ENCODE peak calls at places on chromosomes 11 and 22, in four cellular contexts. A is right atrium auricular region, O is tibial nerve, Z is cardiac muscle cell. U is an unnamed sample. For H3K4me1, the result is how much of the 10 kb centered on the place peaks cover.

GRCh38 chr11:2571598-2572281 is 126.9 kb downstream of the KCNQ1 start:
- DNase-seq in A (no peak), Z (no peak), O (no peak), U (no peak)

GRCh38 chr11:120131941-120132644 is 5.8 kb downstream of the TRIM29 start:
- DNase-seq in Z (no peak), A (no peak), O (no peak), U (no peak)

GRCh38 chr11:9210922-9211320 is 54.2 kb downstream of the DENND5A start:
- DNase-seq in A (no peak), Z (no peak), O (no peak), U (no peak)

GRCh38 chr11:16669799-16670415 is 68.5 kb upstream of the C11orf58 start:
- DNase-seq in A (no peak), O (no peak), Z (no peak), U (peak)

GRCh38 chr11:3088806-3089205 is 31.6 kb upstream of the CARS1 start:
- DNase-seq in O (no peak), Z (no peak), A (no peak), U (no peak)

GRCh38 chr11:117570701-117571100 is 226.3 kb downstream of the DSCAML1 start:
- DNase-seq in O (no peak), Z (no peak), A (no peak), U (no peak)

GRCh38 chr11:79520086-79520485 is 79.3 kb upstream of the TENM4 start:
- DNase-seq in O (no peak), A (no peak), Z (no peak), U (no peak)

GRCh38 chr11:126132319-126132718 is 69.7 kb upstream of the CDON start:
- DNase-seq in Z (no peak), O (peak), A (no peak), U (no peak)

GRCh38 chr22:26970809-26971394 is 313.5 kb downstream of the MIAT start:
- DNase-seq in O (no peak), A (no peak), Z (no peak), U (no peak)

GRCh38 chr11:14905104-14906033 is 13.3 kb upstream of the CYP2R1 start:
- DNase-seq in O (peak), A (peak), Z (peak), U (no peak)

GRCh38 chr11:120608760-120609211 is 97.2 kb downstream of the GRIK4 start:
- DNase-seq in Z (no peak), A (no peak), O (peak), U (no peak)

GRCh38 chr11:75474878-75475766 is 42.1 kb upstream of the KLHL35 start:
- DNase-seq in Z (peak), A (no peak), O (peak), U (peak)

GRCh38 chr22:41638124-41638523 is 17.0 kb downstream of the XRCC6 start:
- DNase-seq in A (no peak), O (no peak), Z (no peak), U (no peak)

GRCh38 chr22:31857247-31857646 is 87.1 kb upstream of the YWHAH start:
- DNase-seq in A (no peak), Z (peak), O (no peak), U (peak)

GRCh38 chr11:33942954-33943353 is 51.1 kb upstream of the LMO2 start:
- DNase-seq in A (peak), Z (no peak), O (peak), U (no peak)

DNA sequence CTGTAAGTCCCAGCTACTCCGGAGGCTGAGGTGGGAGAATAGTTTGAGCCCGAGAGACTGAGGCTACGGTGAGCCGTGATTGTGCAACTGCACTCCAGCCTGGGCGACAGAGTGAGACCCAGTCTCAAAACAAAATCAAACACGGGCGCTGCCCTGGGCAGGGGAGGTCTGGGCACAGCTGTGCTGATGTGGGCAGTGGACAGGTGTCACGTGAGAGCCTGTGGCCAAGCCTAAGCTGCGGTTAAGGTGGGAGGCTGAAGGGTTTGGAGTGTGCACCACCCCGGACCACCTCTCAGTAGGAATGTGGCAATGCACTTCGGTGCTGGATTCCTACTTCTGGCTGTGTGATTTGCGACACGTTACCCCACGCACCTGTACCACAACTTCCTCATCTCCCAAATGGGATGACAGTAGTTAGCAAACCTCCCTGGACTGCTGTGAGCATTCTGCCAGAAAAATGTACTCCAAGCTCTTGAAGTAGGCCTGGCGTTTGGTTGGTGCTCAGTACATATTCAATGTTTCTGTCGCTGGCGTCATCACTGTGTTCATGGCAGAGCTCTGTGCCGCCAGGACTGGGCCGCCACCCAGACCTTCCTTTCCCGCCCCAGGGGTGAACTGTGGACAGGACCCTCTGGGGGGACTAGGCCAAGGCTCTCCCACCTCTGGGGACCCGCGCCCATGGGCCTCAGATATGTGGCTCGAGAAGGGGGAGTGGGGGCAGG is 807 bp upstream of the ZNF74 start:
- DNase-seq in A (no peak), O (no peak), Z (no peak), U (no peak)
- H3K27ac ChIP-seq in A (peak), O (peak), Z (peak), U (no peak)

GRCh38 chr22:35812600-35812999 is 94.9 kb downstream of the APOL5 start:
- DNase-seq in A (no peak), O (no peak), Z (no peak), U (no peak)
- H3K4me3 ChIP-seq in A (no peak), O (no peak), Z (no peak), U (no peak)

GRCh38 chr11:27453701-27454100 is 18.9 kb downstream of the LGR4 start:
- DNase-seq in A (no peak), Z (no peak), O (no peak), U (no peak)
- H3K4me1 ChIP-seq in A (under half), Z (under half), O (under half), U (under half)

DNA sequence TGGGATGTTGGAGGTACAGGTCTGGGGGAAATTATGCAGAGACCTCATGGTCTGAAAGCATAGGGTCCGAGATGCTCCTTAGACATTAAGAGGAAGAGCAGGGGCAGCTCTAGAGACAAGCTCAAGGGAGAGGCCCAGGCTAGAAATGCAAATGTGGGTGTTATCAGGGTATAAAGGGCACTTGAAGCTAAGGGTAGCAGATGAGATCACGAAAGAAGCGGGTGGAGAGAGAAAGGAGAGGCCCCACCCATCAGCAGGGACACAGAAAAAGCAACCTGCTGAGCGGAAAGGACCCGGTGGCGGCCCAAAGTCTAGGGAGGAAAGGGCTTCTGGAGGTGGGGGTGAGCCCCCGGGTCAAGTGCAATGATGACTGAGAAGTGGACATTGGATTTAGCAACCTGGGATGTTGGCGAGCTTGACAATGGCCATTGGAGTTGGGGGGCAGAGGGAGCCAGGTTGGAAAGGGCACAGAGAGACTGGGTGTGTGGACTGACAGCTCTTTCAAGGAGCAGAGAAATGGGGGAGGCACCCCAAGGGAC is 8.9 kb downstream of the TMPRSS6 start:
- DNase-seq in O (no peak), A (no peak), Z (peak), U (no peak)
- H3K27ac ChIP-seq in O (no peak), A (no peak), Z (no peak), U (no peak)

DNA sequence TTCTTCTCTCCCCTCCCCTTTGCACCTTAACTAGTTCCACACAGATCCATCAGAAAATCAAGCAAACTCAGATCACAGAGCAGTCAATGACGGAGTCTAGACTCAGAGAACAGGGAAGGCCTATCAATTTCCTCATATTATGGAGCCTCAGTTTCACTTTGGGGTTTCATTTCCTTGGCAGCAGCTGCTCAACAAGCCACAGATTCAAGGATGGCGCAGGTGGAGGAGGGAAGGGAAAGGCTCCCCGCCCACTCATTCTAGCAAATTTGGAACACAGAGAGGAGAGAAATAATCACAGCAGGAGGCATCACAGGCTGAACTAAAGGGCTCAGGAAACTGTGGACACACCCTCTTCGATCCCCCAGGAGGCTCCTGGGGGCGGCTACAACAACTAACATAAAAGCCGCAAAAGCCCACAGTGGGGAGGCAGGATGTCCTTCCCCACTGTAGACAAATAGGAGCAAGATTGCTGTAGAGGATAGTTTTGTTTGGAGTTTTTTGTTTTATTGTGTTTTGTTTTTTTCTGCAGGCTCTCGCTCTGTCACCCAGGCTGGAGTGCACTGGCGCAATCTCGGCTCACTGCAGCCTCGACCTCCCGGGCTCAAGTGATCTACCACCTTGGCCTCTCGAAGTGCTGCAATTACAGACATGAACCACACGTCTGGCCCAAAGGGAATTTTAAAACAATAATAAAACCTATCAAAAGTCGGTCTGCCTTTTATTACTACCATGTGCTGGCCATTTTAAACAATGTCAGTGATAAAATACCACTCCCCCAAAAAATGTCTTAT is 3.4 kb downstream of the PLAAT3 start:
- DNase-seq in O (no peak), A (no peak), Z (no peak), U (no peak)
- H3K4me3 ChIP-seq in O (peak), A (no peak), Z (no peak), U (no peak)

DNA sequence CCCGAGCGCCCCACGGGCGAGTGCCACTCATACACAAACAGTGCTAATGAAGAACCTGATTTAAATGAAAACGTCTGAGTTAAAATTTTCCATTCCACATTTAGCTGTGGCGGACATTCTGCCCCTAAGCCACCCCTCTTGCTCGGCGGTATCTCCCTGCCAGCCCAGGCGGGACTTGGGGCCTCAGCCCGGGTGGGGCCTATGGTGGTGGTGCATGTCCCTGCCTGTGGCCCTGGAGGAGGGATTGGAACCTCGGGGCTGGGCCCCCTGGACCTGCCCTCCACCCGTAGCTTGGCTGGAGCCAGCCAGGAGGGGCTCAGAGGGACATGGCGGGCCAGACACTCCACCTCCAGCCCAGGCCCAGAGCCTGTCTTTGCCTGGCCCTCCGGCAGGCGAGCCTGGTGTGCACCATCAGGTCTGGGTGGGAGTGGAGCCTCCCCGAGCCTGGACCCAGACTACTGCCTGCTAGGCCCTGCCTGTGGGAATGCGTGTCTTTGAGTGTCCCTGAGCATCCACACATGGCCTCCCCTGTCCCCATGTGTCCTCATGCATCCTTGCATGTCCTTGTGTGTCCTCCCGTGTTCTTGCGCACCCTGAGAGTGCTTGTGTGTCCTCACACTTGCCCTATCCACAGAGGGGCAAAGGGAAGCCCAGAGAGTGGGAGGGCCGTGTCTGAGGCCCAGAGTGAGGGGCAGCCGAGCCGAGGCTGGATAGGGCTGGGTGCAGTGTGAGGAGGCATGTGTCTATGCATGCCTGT is 4.4 kb downstream of the ZDHHC8 start:
- DNase-seq in Z (no peak), A (no peak), O (no peak), U (no peak)
- H3K4me1 ChIP-seq in Z (under half), A (half or more), O (under half), U (under half)

GRCh38 chr11:12240669-12241068 is 130.3 kb downstream of the MICAL2 start:
- DNase-seq in Z (no peak), A (no peak), O (no peak), U (no peak)
- H3K27ac ChIP-seq in Z (no peak), A (no peak), O (no peak), U (no peak)

GRCh38 chr22:46614070-46614931 is 5.9 kb upstream of the GRAMD4 start:
- DNase-seq in A (no peak), O (no peak), Z (no peak), U (no peak)

GRCh38 chr22:46611189-46611588 is 9.0 kb upstream of the GRAMD4 start:
- DNase-seq in Z (no peak), A (no peak), O (no peak), U (no peak)

GRCh38 chr22:46613606-46613997 is 6.6 kb upstream of the GRAMD4 start:
- DNase-seq in A (no peak), O (no peak), Z (no peak), U (no peak)

GRCh38 chr22:46612341-46612903 is 7.8 kb upstream of the GRAMD4 start:
- DNase-seq in O (no peak), A (no peak), Z (no peak), U (no peak)

GRCh38 chr22:46612904-46613605 is 7.1 kb upstream of the GRAMD4 start:
- DNase-seq in Z (peak), A (no peak), O (no peak), U (no peak)
- H3K4me3 ChIP-seq in Z (no peak), A (no peak), O (no peak), U (no peak)

GRCh38 chr22:28017859-28018258 is 98.8 kb upstream of the PITPNB start:
- DNase-seq in O (no peak), Z (no peak), A (no peak), U (no peak)
- H3K4me1 ChIP-seq in O (under half), Z (under half), A (under half), U (under half)

GRCh38 chr11:65609711-65610110 is 4.3 kb downstream of the MAP3K11 start:
- DNase-seq in O (no peak), A (no peak), Z (no peak), U (no peak)

GRCh38 chr11:65612691-65613090 is 1.3 kb downstream of the MAP3K11 start:
- DNase-seq in O (no peak), Z (no peak), A (no peak), U (no peak)

GRCh38 chr11:65611028-65611757 is 2.8 kb downstream of the MAP3K11 start:
- DNase-seq in A (no peak), Z (no peak), O (no peak), U (no peak)

GRCh38 chr11:65613091-65613928 is 711 bp downstream of the MAP3K11 start:
- DNase-seq in A (no peak), O (no peak), Z (peak), U (no peak)

GRCh38 chr11:65611758-65612603 is 2.0 kb downstream of the MAP3K11 start:
- DNase-seq in Z (no peak), O (no peak), A (no peak), U (no peak)
- H3K27ac ChIP-seq in Z (no peak), O (peak), A (peak), U (no peak)